ENCODE peak calls at places on chromosome 4, in six cellular contexts. W, V, I, F, U and H are unnamed samples.

GRCh38 chr4:79492148-79492547 is 84.1 kb upstream of the GK2 start:
- DNase-seq in F (peak), W (no peak), V (no peak), I (no peak), U (no peak), H (no peak)

GRCh38 chr4:54185871-54186270 is 43.2 kb upstream of the PDGFRA start:
- DNase-seq in V (no peak), I (no peak), U (no peak), F (no peak), W (no peak), H (no peak)

GRCh38 chr4:154626793-154627484 is 14.5 kb upstream of the FGG start:
- DNase-seq in W (peak), V (peak), I (no peak), F (peak), U (peak), H (peak)

GRCh38 chr4:7539659-7540058 is 104.9 kb upstream of the PSAPL1 start:
- DNase-seq in W (no peak), V (no peak), U (no peak), F (no peak), I (peak), H (no peak)

GRCh38 chr4:185235480-185236154 is 26.2 kb downstream of the SNX25 start:
- DNase-seq in I (no peak), V (no peak), U (no peak), F (peak), W (no peak), H (no peak)

GRCh38 chr4:128393111-128393704 is 105.6 kb upstream of the PGRMC2 start:
- DNase-seq in V (no peak), U (no peak), W (no peak), I (no peak), F (peak), H (peak)

GRCh38 chr4:80307183-80307735 is 28.3 kb upstream of the CFAP299 start:
- DNase-seq in V (no peak), F (peak), U (no peak), W (no peak), I (no peak), H (peak)

GRCh38 chr4:98611649-98612317 is 46.6 kb downstream of the TSPAN5 start:
- DNase-seq in U (no peak), I (no peak), F (no peak), W (no peak), V (no peak), H (no peak)

GRCh38 chr4:43843501-43843900 is 605.1 kb downstream of the KCTD8 start:
- DNase-seq in V (no peak), I (no peak), F (peak), U (no peak), W (no peak), H (no peak)

GRCh38 chr4:125283702-125284279 is 31.0 kb upstream of the FAT4 start:
- DNase-seq in F (peak), I (no peak), W (peak), U (no peak), V (no peak), H (peak)

GRCh38 chr4:67891645-67892044 is 7.8 kb upstream of the TMPRSS11D start:
- DNase-seq in I (no peak), F (no peak), V (no peak), W (no peak), U (no peak), H (no peak)

GRCh38 chr4:149845643-149846208 is 30.1 kb upstream of the IQCM start:
- DNase-seq in I (no peak), F (no peak), V (no peak), W (no peak), U (no peak), H (no peak)